ENCODE peak calls at places on chromosomes 11 and 22, in eight cellular contexts. L, K, N, S, D, X, Z and Q are unnamed samples.

GRCh38 chr11:72430743-72431570 is 3.4 kb downstream of the CLPB start:
- DNase-seq in L (peak), K (peak), N (no peak), S (peak), D (no peak), X (peak), Z (peak), Q (no peak)

GRCh38 chr22:46726066-46726985 is 11.7 kb downstream of the CERK start:
- DNase-seq in L (peak), K (peak), N (no peak), S (peak), D (peak), X (no peak), Z (no peak), Q (peak)

GRCh38 chr11:73493838-73494598 is 103.9 kb downstream of the FAM168A start:
- DNase-seq in L (no peak), K (no peak), N (no peak), S (peak), D (no peak), X (no peak), Z (no peak), Q (no peak)

GRCh38 chr22:37930952-37931440 is 22.4 kb downstream of the C22orf23 start:
- DNase-seq in L (no peak), K (peak), N (no peak), S (no peak), D (no peak), X (no peak), Z (no peak), Q (peak)

GRCh38 chr11:47189100-47189834 is 3.0 kb upstream of the PACSIN3 start:
- DNase-seq in L (no peak), K (peak), N (no peak), S (peak), D (no peak), X (no peak), Z (no peak), Q (no peak)

GRCh38 chr11:64447717-64448598 is 89.0 kb downstream of the RPS6KA4 start:
- DNase-seq in L (no peak), K (peak), N (no peak), S (peak), D (peak), X (no peak), Z (no peak), Q (peak)

GRCh38 chr11:59708537-59708936 is 5.1 kb downstream of the OR10V1 start:
- DNase-seq in L (no peak), K (no peak), N (no peak), S (peak), D (no peak), X (no peak), Z (no peak), Q (no peak)

GRCh38 chr11:35763301-35763700 is 100.7 kb downstream of the TRIM44 start:
- DNase-seq in L (no peak), K (no peak), N (no peak), S (no peak), D (no peak), X (no peak), Z (no peak), Q (no peak)

GRCh38 chr11:111635706-111636045 is 33.4 kb downstream of the SIK2 start:
- DNase-seq in L (no peak), K (peak), N (no peak), S (peak), D (peak), X (no peak), Z (no peak), Q (no peak)

GRCh38 chr11:43327987-43328386 is 16.2 kb downstream of the API5 start:
- DNase-seq in L (no peak), K (peak), N (no peak), S (peak), D (no peak), X (no peak), Z (no peak), Q (no peak)

GRCh38 chr22:19721486-19722172 is 1.7 kb upstream of the GP1BB start:
- DNase-seq in L (no peak), K (no peak), N (no peak), S (no peak), D (peak), X (no peak), Z (no peak), Q (no peak)

GRCh38 chr11:119460582-119460981 is 37.6 kb upstream of the THY1 start:
- DNase-seq in L (no peak), K (no peak), N (no peak), S (peak), D (no peak), X (no peak), Z (no peak), Q (no peak)

GRCh38 chr11:126173257-126173656 is 38.2 kb downstream of the RPUSD4 start:
- DNase-seq in L (no peak), K (no peak), N (no peak), S (no peak), D (no peak), X (no peak), Z (no peak), Q (no peak)

GRCh38 chr11:117815262-117815803 is 9.2 kb downstream of the FXYD2 start:
- DNase-seq in L (no peak), K (peak), N (peak), S (no peak), D (peak), X (peak), Z (peak), Q (peak)

GRCh38 chr22:31247726-31248125 is 35.6 kb downstream of the LIMK2 start:
- DNase-seq in L (peak), K (no peak), N (no peak), S (no peak), D (no peak), X (no peak), Z (no peak), Q (no peak)

GRCh38 chr22:39466228-39467006 is 9.6 kb downstream of the MGAT3 start:
- DNase-seq in L (no peak), K (no peak), N (no peak), S (no peak), D (peak), X (no peak), Z (no peak), Q (no peak)

GRCh38 chr11:560305-561147 is at the start of the genes LMNTD2 and RASSF7:
- DNase-seq in L (peak), K (peak), N (peak), S (peak), D (peak), X (peak), Z (peak), Q (peak)

GRCh38 chr11:125320347-125321122 is 156.0 kb downstream of the PKNOX2 start:
- DNase-seq in L (no peak), K (no peak), N (no peak), S (no peak), D (no peak), X (no peak), Z (no peak), Q (no peak)

GRCh38 chr11:110318638-110319404 is 22.4 kb upstream of the RDX start:
- DNase-seq in L (no peak), K (no peak), N (no peak), S (no peak), D (no peak), X (no peak), Z (no peak), Q (no peak)

GRCh38 chr11:125494601-125494986 is 1.5 kb downstream of the FEZ1 start:
- DNase-seq in L (no peak), K (no peak), N (no peak), S (no peak), D (peak), X (no peak), Z (no peak), Q (no peak)

GRCh38 chr11:2591805-2592204 is 108.0 kb downstream of the KCNQ1OT1 start:
- DNase-seq in L (peak), K (no peak), N (no peak), S (no peak), D (no peak), X (no peak), Z (no peak), Q (no peak)

GRCh38 chr11:2445948-2446551 is 1.2 kb downstream of the KCNQ1 start:
- DNase-seq in L (no peak), K (peak), N (no peak), S (no peak), D (peak), X (no peak), Z (no peak), Q (no peak)

GRCh38 chr22:45599836-45600577 is 71.6 kb upstream of the ATXN10 start:
- DNase-seq in L (no peak), K (no peak), N (no peak), S (no peak), D (no peak), X (no peak), Z (no peak), Q (no peak)

GRCh38 chr11:34747261-34747660 is 126.4 kb downstream of the EHF start:
- DNase-seq in L (no peak), K (no peak), N (no peak), S (no peak), D (no peak), X (no peak), Z (no peak), Q (peak)